ENCODE peak calls at places on chromosomes 13 and 19, in nine cellular contexts. One of them, this sample, is unnamed.

GRCh38 chr19:33740811-33741396 is 55.8 kb upstream of the KCTD15 start:
- DNase-seq in IMR-90: peak
- DNase-seq in CD8-positive, alpha-beta T cell: peak
- DNase-seq in Caco-2: peak
- DNase-seq in NB4: peak
- DNase-seq in GM23338: peak
- DNase-seq in fibroblast of the aortic adventitia: peak
- DNase-seq in foreskin fibroblast: peak
- DNase-seq in astrocyte of the spinal cord: peak
- DNase-seq in this sample: no peak

GRCh38 chr13:103246581-103247200 is 180.5 kb upstream of the SLC10A2 start:
- DNase-seq in IMR-90: no peak
- DNase-seq in CD8-positive, alpha-beta T cell: no peak
- DNase-seq in Caco-2: no peak
- DNase-seq in NB4: no peak
- DNase-seq in GM23338: no peak
- DNase-seq in fibroblast of the aortic adventitia: no peak
- DNase-seq in foreskin fibroblast: no peak
- DNase-seq in astrocyte of the spinal cord: no peak
- DNase-seq in this sample: no peak

GRCh38 chr13:71477735-71478134 is 389.3 kb downstream of the DACH1 start:
- DNase-seq in IMR-90: no peak
- DNase-seq in CD8-positive, alpha-beta T cell: no peak
- DNase-seq in Caco-2: no peak
- DNase-seq in NB4: no peak
- DNase-seq in GM23338: peak
- DNase-seq in fibroblast of the aortic adventitia: no peak
- DNase-seq in foreskin fibroblast: peak
- DNase-seq in astrocyte of the spinal cord: peak
- DNase-seq in this sample: no peak

GRCh38 chr13:75405976-75406703 is 75.8 kb downstream of the TBC1D4 start:
- DNase-seq in IMR-90: no peak
- DNase-seq in CD8-positive, alpha-beta T cell: no peak
- DNase-seq in Caco-2: no peak
- DNase-seq in NB4: no peak
- DNase-seq in GM23338: no peak
- DNase-seq in fibroblast of the aortic adventitia: peak
- DNase-seq in foreskin fibroblast: peak
- DNase-seq in astrocyte of the spinal cord: peak
- DNase-seq in this sample: no peak

GRCh38 chr19:34731019-34731829 is 2.8 kb upstream of the ZNF181 start:
- DNase-seq in IMR-90: no peak
- DNase-seq in CD8-positive, alpha-beta T cell: no peak
- DNase-seq in Caco-2: no peak
- DNase-seq in NB4: no peak
- DNase-seq in GM23338: no peak
- DNase-seq in fibroblast of the aortic adventitia: no peak
- DNase-seq in foreskin fibroblast: no peak
- DNase-seq in astrocyte of the spinal cord: no peak
- DNase-seq in this sample: no peak

GRCh38 chr19:19805480-19805879 is 16.1 kb downstream of the ZNF506 start:
- DNase-seq in IMR-90: no peak
- DNase-seq in CD8-positive, alpha-beta T cell: no peak
- DNase-seq in Caco-2: no peak
- DNase-seq in NB4: no peak
- DNase-seq in GM23338: no peak
- DNase-seq in fibroblast of the aortic adventitia: no peak
- DNase-seq in foreskin fibroblast: no peak
- DNase-seq in astrocyte of the spinal cord: no peak
- DNase-seq in this sample: no peak

GRCh38 chr19:44720945-44721344 is 22.0 kb downstream of the CEACAM16 start:
- DNase-seq in IMR-90: no peak
- DNase-seq in CD8-positive, alpha-beta T cell: no peak
- DNase-seq in Caco-2: no peak
- DNase-seq in NB4: no peak
- DNase-seq in GM23338: no peak
- DNase-seq in fibroblast of the aortic adventitia: peak
- DNase-seq in foreskin fibroblast: no peak
- DNase-seq in astrocyte of the spinal cord: no peak
- DNase-seq in this sample: no peak

GRCh38 chr19:5290336-5291262 is 50.0 kb downstream of the PTPRS start:
- DNase-seq in IMR-90: no peak
- DNase-seq in CD8-positive, alpha-beta T cell: no peak
- DNase-seq in Caco-2: no peak
- DNase-seq in NB4: no peak
- DNase-seq in GM23338: no peak
- DNase-seq in fibroblast of the aortic adventitia: no peak
- DNase-seq in foreskin fibroblast: no peak
- DNase-seq in astrocyte of the spinal cord: no peak
- DNase-seq in this sample: no peak

GRCh38 chr19:36051637-36052036 is 2.4 kb downstream of the THAP8 start:
- DNase-seq in IMR-90: no peak
- DNase-seq in CD8-positive, alpha-beta T cell: no peak
- DNase-seq in Caco-2: peak
- DNase-seq in NB4: no peak
- DNase-seq in GM23338: peak
- DNase-seq in fibroblast of the aortic adventitia: no peak
- DNase-seq in foreskin fibroblast: no peak
- DNase-seq in astrocyte of the spinal cord: no peak
- DNase-seq in this sample: no peak

GRCh38 chr19:48274173-48274572 is 4.3 kb downstream of the ZNF114 start:
- DNase-seq in IMR-90: peak
- DNase-seq in CD8-positive, alpha-beta T cell: no peak
- DNase-seq in Caco-2: no peak
- DNase-seq in NB4: no peak
- DNase-seq in GM23338: no peak
- DNase-seq in fibroblast of the aortic adventitia: no peak
- DNase-seq in foreskin fibroblast: peak
- DNase-seq in astrocyte of the spinal cord: peak
- DNase-seq in this sample: no peak

DNA sequence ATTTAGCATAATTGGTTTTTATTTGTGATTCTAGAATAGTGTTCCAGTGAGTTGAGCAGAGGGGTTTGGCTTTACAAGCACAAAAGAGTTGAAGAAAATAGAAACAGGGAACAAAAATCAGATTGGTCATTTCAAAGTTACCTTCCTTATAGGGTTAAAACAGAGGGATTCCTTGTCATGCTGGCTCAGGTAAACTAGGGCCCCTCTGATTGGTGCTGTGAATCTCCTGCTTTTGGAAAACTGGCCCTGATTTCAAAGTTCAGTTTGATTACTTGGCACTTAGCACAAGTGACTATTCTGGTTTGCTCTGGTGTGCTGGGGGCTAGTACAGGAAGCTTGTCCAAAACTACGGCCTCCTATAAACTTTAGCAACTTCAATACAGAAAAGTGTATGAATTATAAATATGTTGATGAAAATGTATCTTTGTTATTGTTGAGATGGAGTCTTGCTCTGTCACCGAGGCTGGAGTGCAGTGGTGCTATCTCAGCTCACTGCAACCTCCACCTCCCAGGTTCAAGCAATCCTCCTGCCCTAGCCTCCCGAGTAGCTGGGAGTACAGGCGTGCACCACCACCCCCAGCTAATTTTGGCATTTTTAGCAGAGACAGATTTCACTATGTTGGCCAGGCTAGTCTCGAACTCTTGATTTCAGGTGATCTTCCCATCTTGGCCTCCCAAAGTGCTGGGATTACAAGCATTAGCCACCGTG is 1.9 kb upstream of the MRPS31 start:
- DNase-seq in IMR-90: no peak
- DNase-seq in CD8-positive, alpha-beta T cell: no peak
- DNase-seq in Caco-2: peak
- DNase-seq in NB4: no peak
- DNase-seq in GM23338: no peak
- DNase-seq in fibroblast of the aortic adventitia: no peak
- DNase-seq in foreskin fibroblast: no peak
- DNase-seq in astrocyte of the spinal cord: no peak
- DNase-seq in this sample: no peak
- H3K4me3 ChIP-seq in IMR-90: no peak
- H3K4me3 ChIP-seq in CD8-positive, alpha-beta T cell: no peak
- H3K4me3 ChIP-seq in Caco-2: no peak
- H3K4me3 ChIP-seq in NB4: no peak
- H3K4me3 ChIP-seq in GM23338: no peak
- H3K4me3 ChIP-seq in fibroblast of the aortic adventitia: no peak
- H3K4me3 ChIP-seq in foreskin fibroblast: no peak
- H3K4me3 ChIP-seq in astrocyte of the spinal cord: no peak
- H3K4me3 ChIP-seq in this sample: no peak

GRCh38 chr13:74009100-74009668 is 125.0 kb downstream of the KLF12 start:
- DNase-seq in IMR-90: no peak
- DNase-seq in CD8-positive, alpha-beta T cell: no peak
- DNase-seq in Caco-2: no peak
- DNase-seq in NB4: no peak
- DNase-seq in GM23338: no peak
- DNase-seq in fibroblast of the aortic adventitia: no peak
- DNase-seq in foreskin fibroblast: peak
- DNase-seq in astrocyte of the spinal cord: no peak
- DNase-seq in this sample: no peak

GRCh38 chr13:74017301-74018092 is 116.7 kb downstream of the KLF12 start:
- DNase-seq in IMR-90: no peak
- DNase-seq in CD8-positive, alpha-beta T cell: no peak
- DNase-seq in Caco-2: no peak
- DNase-seq in NB4: no peak
- DNase-seq in GM23338: no peak
- DNase-seq in fibroblast of the aortic adventitia: no peak
- DNase-seq in foreskin fibroblast: no peak
- DNase-seq in astrocyte of the spinal cord: no peak
- DNase-seq in this sample: no peak

GRCh38 chr13:74015137-74015536 is 119.1 kb downstream of the KLF12 start:
- DNase-seq in IMR-90: peak
- DNase-seq in CD8-positive, alpha-beta T cell: no peak
- DNase-seq in Caco-2: no peak
- DNase-seq in NB4: no peak
- DNase-seq in GM23338: peak
- DNase-seq in fibroblast of the aortic adventitia: peak
- DNase-seq in foreskin fibroblast: peak
- DNase-seq in astrocyte of the spinal cord: no peak
- DNase-seq in this sample: no peak
- TF ChIP-seq CTCF in IMR-90: peak
- TF ChIP-seq CTCF in CD8-positive, alpha-beta T cell: peak
- TF ChIP-seq CTCF in Caco-2: no peak
- TF ChIP-seq CTCF in NB4: no peak
- TF ChIP-seq CTCF in GM23338: no peak
- TF ChIP-seq CTCF in fibroblast of the aortic adventitia: peak
- TF ChIP-seq CTCF in foreskin fibroblast: no peak
- TF ChIP-seq CTCF in astrocyte of the spinal cord: peak
- TF ChIP-seq CTCF in this sample: peak

GRCh38 chr19:55552206-55552605 is 6.9 kb upstream of the SBK3 start:
- DNase-seq in IMR-90: no peak
- DNase-seq in CD8-positive, alpha-beta T cell: no peak
- DNase-seq in Caco-2: no peak
- DNase-seq in NB4: no peak
- DNase-seq in GM23338: no peak
- DNase-seq in fibroblast of the aortic adventitia: no peak
- DNase-seq in foreskin fibroblast: no peak
- DNase-seq in astrocyte of the spinal cord: no peak
- DNase-seq in this sample: no peak

GRCh38 chr19:55552620-55553019 is 7.3 kb upstream of the SBK3 start:
- DNase-seq in IMR-90: peak
- DNase-seq in CD8-positive, alpha-beta T cell: no peak
- DNase-seq in Caco-2: no peak
- DNase-seq in NB4: no peak
- DNase-seq in GM23338: no peak
- DNase-seq in fibroblast of the aortic adventitia: peak
- DNase-seq in foreskin fibroblast: peak
- DNase-seq in astrocyte of the spinal cord: peak
- DNase-seq in this sample: no peak

GRCh38 chr19:55546822-55547614 is 1.7 kb upstream of the SBK3 start:
- DNase-seq in IMR-90: peak
- DNase-seq in CD8-positive, alpha-beta T cell: no peak
- DNase-seq in Caco-2: no peak
- DNase-seq in NB4: no peak
- DNase-seq in GM23338: peak
- DNase-seq in fibroblast of the aortic adventitia: peak
- DNase-seq in foreskin fibroblast: peak
- DNase-seq in astrocyte of the spinal cord: peak
- DNase-seq in this sample: no peak

GRCh38 chr19:55550321-55550650 is 4.9 kb upstream of the SBK3 start:
- DNase-seq in IMR-90: no peak
- DNase-seq in CD8-positive, alpha-beta T cell: no peak
- DNase-seq in Caco-2: no peak
- DNase-seq in NB4: no peak
- DNase-seq in GM23338: peak
- DNase-seq in fibroblast of the aortic adventitia: no peak
- DNase-seq in foreskin fibroblast: no peak
- DNase-seq in astrocyte of the spinal cord: no peak
- DNase-seq in this sample: no peak

DNA sequence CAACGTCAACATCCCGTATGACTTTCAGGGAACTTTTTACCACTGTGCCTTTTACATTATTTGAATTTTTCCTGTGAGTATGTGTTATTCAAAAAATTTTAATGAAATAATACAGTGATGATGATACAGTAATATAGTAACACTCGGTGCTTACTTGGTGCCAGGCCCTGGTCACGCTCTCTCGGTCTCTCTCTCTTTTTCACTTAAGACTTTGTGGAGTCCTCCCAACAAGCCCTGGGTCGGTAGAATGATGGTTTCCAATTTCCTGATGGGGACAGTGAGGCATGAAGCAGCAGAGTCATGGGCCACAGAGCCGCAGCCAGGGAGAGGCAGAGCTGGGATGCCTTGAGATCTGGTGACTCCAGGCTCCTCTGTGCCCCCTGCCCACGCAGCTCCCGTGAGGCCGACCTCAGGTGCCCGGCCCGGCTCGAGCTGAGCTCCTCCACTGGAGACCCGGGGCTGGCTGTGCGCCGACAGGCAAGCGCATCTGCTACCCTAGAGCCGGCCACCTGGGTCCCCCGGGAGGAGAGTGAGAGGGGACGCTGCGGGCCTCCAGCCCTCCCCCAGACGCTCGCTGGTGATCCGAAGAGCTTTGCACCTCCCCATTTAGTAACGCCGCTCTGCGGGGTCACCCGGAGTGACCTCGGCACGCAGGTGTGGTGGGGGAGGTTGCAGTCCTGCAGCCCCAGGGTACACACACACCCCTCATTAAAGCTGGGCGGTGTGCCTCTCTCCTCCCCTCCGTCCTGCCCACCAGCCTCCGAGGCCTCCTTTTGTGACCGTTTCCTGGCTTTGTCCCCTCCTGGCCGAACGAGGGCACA is 4.4 kb upstream of the SBK3 start:
- DNase-seq in IMR-90: peak
- DNase-seq in CD8-positive, alpha-beta T cell: no peak
- DNase-seq in Caco-2: peak
- DNase-seq in NB4: no peak
- DNase-seq in GM23338: peak
- DNase-seq in fibroblast of the aortic adventitia: peak
- DNase-seq in foreskin fibroblast: peak
- DNase-seq in astrocyte of the spinal cord: peak
- DNase-seq in this sample: no peak
- H3K4me3 ChIP-seq in IMR-90: peak
- H3K4me3 ChIP-seq in CD8-positive, alpha-beta T cell: no peak
- H3K4me3 ChIP-seq in Caco-2: peak
- H3K4me3 ChIP-seq in NB4: no peak
- H3K4me3 ChIP-seq in GM23338: peak
- H3K4me3 ChIP-seq in fibroblast of the aortic adventitia: peak
- H3K4me3 ChIP-seq in foreskin fibroblast: no peak
- H3K4me3 ChIP-seq in astrocyte of the spinal cord: peak
- H3K4me3 ChIP-seq in this sample: no peak

DNA sequence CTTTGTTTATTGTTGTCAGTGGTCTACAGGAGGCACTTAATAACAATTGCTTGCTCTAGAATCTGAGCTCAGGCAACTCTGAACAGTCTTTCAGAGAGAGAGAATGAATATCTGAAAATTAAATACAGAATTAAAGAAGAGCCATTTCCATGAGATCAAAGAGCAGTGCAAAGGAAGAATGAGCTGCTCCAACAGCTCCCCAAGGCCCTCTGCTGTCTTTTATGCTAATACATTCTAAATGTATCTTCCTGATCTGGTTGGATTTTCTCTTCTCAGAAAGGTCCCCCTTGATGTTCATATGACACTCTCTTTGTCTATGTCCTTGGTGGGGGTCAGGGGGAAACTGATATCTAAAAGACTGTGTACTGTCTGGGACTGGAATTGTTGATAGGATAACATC is 1029.6 kb downstream of the PCDH9 start:
- DNase-seq in IMR-90: no peak
- DNase-seq in CD8-positive, alpha-beta T cell: no peak
- DNase-seq in Caco-2: no peak
- DNase-seq in NB4: no peak
- DNase-seq in GM23338: no peak
- DNase-seq in fibroblast of the aortic adventitia: peak
- DNase-seq in foreskin fibroblast: peak
- DNase-seq in astrocyte of the spinal cord: no peak
- DNase-seq in this sample: no peak
- TF ChIP-seq CTCF in IMR-90: peak
- TF ChIP-seq CTCF in CD8-positive, alpha-beta T cell: no peak
- TF ChIP-seq CTCF in Caco-2: no peak
- TF ChIP-seq CTCF in NB4: no peak
- TF ChIP-seq CTCF in GM23338: no peak
- TF ChIP-seq CTCF in fibroblast of the aortic adventitia: peak
- TF ChIP-seq CTCF in foreskin fibroblast: no peak
- TF ChIP-seq CTCF in astrocyte of the spinal cord: no peak
- TF ChIP-seq CTCF in this sample: no peak